ENCODE peak calls at places on chromosomes 2 and 18, in four cellular contexts. R is GM12878, S is A549, V is HepG2. P is an unnamed sample.

GRCh38 chr18:66534110-66534509 is 69.8 kb downstream of the CDH19 start:
- DNase-seq in R (no peak), S (no peak), V (no peak), P (no peak)

GRCh38 chr2:233456934-233457333 is 102.6 kb downstream of the DGKD start:
- DNase-seq in S (no peak), V (no peak), R (no peak), P (no peak)

GRCh38 chr2:238238766-238239551 is 879 bp downstream of the HES6 start:
- DNase-seq in S (no peak), R (no peak), V (no peak), P (peak; percentile 56)

GRCh38 chr18:62033207-62033606 is 140.4 kb upstream of the RNF152 start:
- DNase-seq in V (no peak), S (no peak), R (no peak), P (no peak)

GRCh38 chr2:120893874-120894584 is 158.4 kb downstream of the GLI2 start:
- DNase-seq in R (no peak), V (no peak), S (no peak), P (no peak)

GRCh38 chr2:131542438-131543384 is 15.0 kb downstream of the CCDC74A start:
- DNase-seq in R (no peak), S (no peak), V (no peak), P (no peak)

GRCh38 chr2:156338578-156338977 is 6.1 kb upstream of the NR4A2 start:
- DNase-seq in R (no peak), V (no peak), S (no peak), P (peak; percentile 45)

GRCh38 chr2:66577331-66578041 is 142.6 kb downstream of the MEIS1 start:
- DNase-seq in S (peak; percentile 28), R (no peak), V (no peak), P (no peak)

GRCh38 chr2:12412898-12413305 is 303.8 kb upstream of the TRIB2 start:
- DNase-seq in V (no peak), R (peak; percentile 57), S (no peak), P (no peak)

GRCh38 chr2:1635826-1636225 is 108.5 kb downstream of the PXDN start:
- DNase-seq in V (no peak), S (no peak), R (no peak), P (no peak)

GRCh38 chr2:86274918-86275275 is 62.5 kb downstream of the REEP1 start:
- DNase-seq in S (no peak), V (no peak), R (peak; percentile 60), P (peak; percentile 23)

GRCh38 chr2:159111346-159111922 is 143.0 kb downstream of the TANC1 start:
- DNase-seq in S (no peak), V (peak; percentile 65), R (no peak), P (no peak)

GRCh38 chr18:35283923-35284794 is 5.9 kb downstream of the ZSCAN30 start:
- DNase-seq in V (no peak), R (no peak), S (no peak), P (no peak)

GRCh38 chr18:74514860-74515495 is 18.8 kb downstream of the CNDP2 start:
- DNase-seq in R (no peak), V (no peak), S (no peak), P (no peak)

GRCh38 chr2:162403884-162404283 is 60.0 kb downstream of the GCA start:
- DNase-seq in S (no peak), V (no peak), R (no peak), P (no peak)

GRCh38 chr2:238031749-238032148 is 29.1 kb upstream of the SCLY start:
- DNase-seq in R (no peak), S (no peak), V (no peak), P (no peak)

GRCh38 chr18:78974115-78974740 is 5.4 kb upstream of the SALL3 start:
- DNase-seq in V (no peak), S (no peak), R (no peak), P (no peak)

GRCh38 chr2:141027221-141027620 is 1103.6 kb downstream of the LRP1B start:
- DNase-seq in R (no peak), S (no peak), V (no peak), P (no peak)

GRCh38 chr2:37786854-37787253 is 115.4 kb upstream of the CDC42EP3 start:
- DNase-seq in V (peak; percentile 70), S (no peak), R (no peak), P (no peak)

GRCh38 chr2:42025151-42025582 is 22.7 kb upstream of the PKDCC start:
- DNase-seq in R (no peak), V (no peak), S (no peak), P (no peak)

GRCh38 chr2:237315881-237316225 is 98.1 kb downstream of the COL6A3 start:
- DNase-seq in S (no peak), R (no peak), V (peak; percentile 69), P (no peak)

GRCh38 chr2:201839727-201840126 is 33.4 kb downstream of the CDK15 start:
- DNase-seq in V (no peak), S (no peak), R (no peak), P (no peak)
- TF ChIP-seq POLR2AphosphoS2 in V (no peak), S (no peak), R (no peak), P (no peak)

DNA sequence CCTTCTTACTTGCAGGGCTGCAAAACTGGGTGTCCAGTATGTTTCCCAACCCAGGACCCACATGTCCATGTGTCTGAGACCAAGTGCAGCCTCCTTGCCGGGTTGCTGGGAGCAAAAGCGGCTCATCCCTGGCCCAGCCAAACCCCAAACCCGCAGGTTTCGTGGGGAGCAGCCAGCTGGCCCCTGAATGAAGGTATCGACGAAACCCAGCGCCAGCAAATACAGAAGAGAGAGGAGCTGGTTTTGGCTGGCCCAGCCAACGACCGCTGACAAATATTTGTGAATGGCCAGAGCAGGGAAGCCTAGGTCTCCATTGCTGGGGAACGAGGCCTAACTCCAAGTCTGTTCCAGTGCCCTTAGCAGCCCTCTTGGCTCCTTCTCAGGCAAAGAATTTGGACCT is 197.0 kb downstream of the SMAD7 start:
- DNase-seq in V (no peak), R (no peak), S (no peak), P (no peak)
- TF ChIP-seq POLR2AphosphoS2 in V (no peak), R (no peak), S (no peak), P (no peak)

DNA sequence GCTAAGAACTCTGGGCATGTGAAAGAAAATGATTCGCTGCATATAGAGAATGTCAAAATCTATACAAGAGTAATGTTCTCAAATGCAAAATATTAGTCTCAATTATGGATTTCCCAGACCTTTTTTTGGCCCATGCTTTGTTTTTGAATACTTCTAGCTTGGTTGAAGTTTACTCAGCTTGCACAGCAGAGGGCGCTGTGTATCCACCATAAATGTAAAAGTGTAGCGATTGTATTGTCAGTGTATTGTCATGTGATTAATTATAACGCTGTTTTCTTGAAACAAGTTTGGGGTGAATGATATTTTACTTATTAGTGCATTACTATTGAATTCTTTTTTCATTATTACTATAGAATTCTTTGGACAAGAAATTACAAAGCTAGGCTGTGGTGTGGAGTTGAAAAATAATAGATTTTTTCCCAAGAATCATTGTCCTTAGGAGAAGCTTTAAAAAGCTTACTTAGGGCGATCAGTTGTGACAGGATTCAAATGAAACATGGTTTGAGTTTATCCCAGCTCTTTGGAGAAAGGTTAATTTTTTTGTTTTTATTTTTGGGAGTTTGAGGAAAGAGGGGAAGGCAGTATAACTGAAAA is 98.3 kb downstream of the PIK3C3 start:
- DNase-seq in S (no peak), V (peak; percentile 34), R (peak; percentile 4), P (peak; percentile 20)
- TF ChIP-seq POLR2AphosphoS2 in S (no peak), V (no peak), R (no peak), P (no peak)

DNA sequence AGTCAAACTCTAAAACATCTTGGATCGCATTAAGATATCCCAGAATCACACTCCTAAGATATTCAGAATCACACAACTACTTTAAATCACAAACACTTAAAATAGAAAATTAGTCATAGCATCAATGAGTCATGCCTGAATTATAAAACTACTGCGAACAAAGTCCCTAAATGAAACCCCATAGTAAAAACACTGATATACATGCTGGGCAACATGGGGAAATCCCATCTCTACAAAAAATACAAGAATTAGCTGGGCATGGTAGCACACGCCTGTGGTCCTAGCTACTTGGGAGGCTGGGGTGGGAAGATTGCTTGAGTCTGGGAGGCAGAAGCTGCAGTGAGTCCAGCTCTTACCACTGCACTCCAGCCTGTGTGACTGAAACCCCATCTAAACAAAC is 101.7 kb downstream of the COBLL1 start:
- DNase-seq in V (no peak), R (no peak), S (no peak), P (no peak)
- TF ChIP-seq POLR2AphosphoS2 in V (no peak), R (no peak), S (no peak), P (no peak)

DNA sequence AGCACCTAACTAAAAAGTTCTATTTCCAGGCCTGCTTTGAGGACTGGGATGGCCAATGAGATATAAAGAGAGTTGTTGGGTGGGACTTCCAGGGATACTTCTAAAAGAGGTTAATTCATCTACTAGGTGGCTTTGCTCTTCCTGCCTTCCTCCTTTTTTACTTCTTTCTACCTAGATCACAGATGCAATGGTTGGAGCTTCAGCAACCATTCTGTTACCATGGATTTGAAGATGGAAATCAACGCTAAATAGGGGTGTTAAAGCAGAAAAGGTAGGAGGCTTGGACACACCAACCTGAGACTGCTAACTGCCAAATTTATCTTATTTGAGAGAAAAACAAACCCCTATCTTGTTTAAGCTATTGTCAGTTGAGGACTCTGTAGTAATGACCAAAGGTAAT is 116.3 kb upstream of the STON1 start:
- DNase-seq in S (no peak), V (no peak), R (no peak), P (no peak)
- TF ChIP-seq POLR2AphosphoS2 in S (no peak), V (no peak), R (no peak), P (no peak)

GRCh38 chr2:60414731-60415130 is 138.7 kb downstream of the BCL11A start:
- DNase-seq in V (no peak), S (no peak), R (no peak), P (no peak)
- TF ChIP-seq POLR2AphosphoS2 in V (no peak), S (no peak), R (no peak), P (no peak)

P was measured in K562.